ENCODE peak calls at places on chromosome 15, in six cellular contexts. L is NCI-H1092 treated with DMSO at 0.1 percent for 48 hours, X is coronary artery, N is fibroblast of pulmonary artery, O is neuronal stem cell, S is posterior vena cava. C is an unnamed sample.

GRCh38 chr15:27512281-27513001 is 541.5 kb downstream of the GABRG3 start:
- DNase-seq in O (no peak), N (no peak), X (no peak), L (no peak), S (no peak), C (no peak)

GRCh38 chr15:78830514-78831228 is 19.4 kb upstream of the ADAMTS7 start:
- DNase-seq in X (no peak), N (no peak), L (no peak), S (no peak), O (no peak), C (no peak)

GRCh38 chr15:36737430-36737891 is 158.0 kb downstream of the CDIN1 start:
- DNase-seq in N (peak), L (no peak), S (no peak), X (no peak), O (no peak), C (no peak)

GRCh38 chr15:61057376-61057775 is 171.7 kb downstream of the RORA start:
- DNase-seq in X (no peak), N (no peak), L (no peak), O (no peak), S (no peak), C (no peak)

GRCh38 chr15:36595625-36596024 is 16.2 kb downstream of the CDIN1 start:
- DNase-seq in N (no peak), S (no peak), X (no peak), L (no peak), O (no peak), C (no peak)

GRCh38 chr15:40928975-40929729 is at the start of gene DLL4:
- DNase-seq in S (peak), N (no peak), O (no peak), X (no peak), L (peak), C (peak)

GRCh38 chr15:31758126-31758525 is 272.2 kb upstream of the CHRNA7 start:
- DNase-seq in O (no peak), X (no peak), L (peak), S (no peak), N (peak), C (no peak)

GRCh38 chr15:95300958-95301357 is 1029.5 kb upstream of the NR2F2 start:
- DNase-seq in X (no peak), O (no peak), S (no peak), N (peak), L (no peak), C (peak)

GRCh38 chr15:98894312-98894711 is 113.3 kb downstream of the PGPEP1L start:
- DNase-seq in N (no peak), S (no peak), X (no peak), O (no peak), L (no peak), C (no peak)

GRCh38 chr15:58900628-58901027 is 32.9 kb downstream of the SLTM start:
- DNase-seq in N (no peak), L (no peak), S (no peak), O (no peak), X (no peak), C (no peak)

GRCh38 chr15:27783668-27784067 is 315.4 kb downstream of the OCA2 start:
- DNase-seq in N (no peak), S (no peak), X (no peak), O (no peak), L (no peak), C (no peak)

GRCh38 chr15:100334015-100334414 is 7.8 kb downstream of the ADAMTS17 start:
- DNase-seq in N (no peak), O (no peak), L (no peak), S (no peak), X (no peak), C (no peak)

GRCh38 chr15:29141206-29141907 is 128.3 kb downstream of the NSMCE3 start:
- DNase-seq in O (no peak), N (no peak), X (peak), S (peak), L (no peak), C (no peak)

GRCh38 chr15:52349062-52349700 is 53.6 kb upstream of the MYO5C start:
- DNase-seq in L (no peak), S (no peak), X (no peak), O (no peak), N (peak), C (no peak)

GRCh38 chr15:70111203-70112017 is 13.7 kb upstream of the TLE3 start:
- DNase-seq in X (no peak), L (peak), O (peak), S (peak), N (peak), C (peak)

GRCh38 chr15:65666257-65666656 is 44.5 kb downstream of the SLC24A1 start:
- DNase-seq in N (peak), X (no peak), S (no peak), O (no peak), L (no peak), C (no peak)

GRCh38 chr15:73265536-73266153 is 103.1 kb downstream of the HCN4 start:
- DNase-seq in S (no peak), O (peak), X (no peak), N (peak), L (no peak), C (peak)

GRCh38 chr15:88769161-88769971 is 33.9 kb upstream of the ACAN start:
- DNase-seq in S (peak), N (no peak), L (no peak), O (no peak), X (no peak), C (no peak)

GRCh38 chr15:53573091-53573490 is 186.4 kb downstream of the WDR72 start:
- DNase-seq in N (no peak), L (no peak), S (no peak), X (no peak), O (no peak), C (no peak)

GRCh38 chr15:48394172-48394571 is 62.9 kb downstream of the DUT start:
- DNase-seq in S (peak), N (no peak), L (no peak), X (no peak), O (no peak), C (no peak)

GRCh38 chr15:63939531-63940130 is 105.9 kb upstream of the HERC1 start:
- DNase-seq in L (no peak), S (peak), X (no peak), N (peak), O (no peak), C (peak)

GRCh38 chr15:83982748-83983147 is 252.8 kb upstream of the GOLGA6L4 start:
- DNase-seq in O (no peak), S (no peak), L (no peak), X (no peak), N (no peak), C (no peak)

GRCh38 chr15:89400997-89401590 is 66.5 kb upstream of the POLG start:
- DNase-seq in N (no peak), X (no peak), L (no peak), S (no peak), O (no peak), C (no peak)

GRCh38 chr15:78050441-78050809 is 27.1 kb downstream of the TBC1D2B start:
- DNase-seq in L (no peak), S (no peak), X (no peak), N (peak), O (no peak), C (peak)

GRCh38 chr15:56699743-56700142 is 33.6 kb downstream of the ZNF280D start:
- DNase-seq in N (no peak), O (no peak), L (no peak), X (no peak), S (no peak), C (no peak)

GRCh38 chr15:82850731-82851130 is 41.3 kb downstream of the WHAMM start:
- DNase-seq in X (no peak), S (no peak), L (no peak), N (no peak), O (no peak), C (no peak)

GRCh38 chr15:58873267-58873666 is 60.2 kb downstream of the SLTM start:
- DNase-seq in O (no peak), X (no peak), L (no peak), N (peak), S (no peak), C (peak)

GRCh38 chr15:83053151-83053550 is 13.9 kb downstream of the BTBD1 start:
- DNase-seq in X (no peak), S (no peak), N (peak), O (no peak), L (no peak), C (no peak)

GRCh38 chr15:64209680-64210334 is 47.0 kb upstream of the PPIB start:
- DNase-seq in N (peak), S (no peak), L (peak), X (no peak), O (no peak), C (peak)

GRCh38 chr15:80695911-80696651 is 971 bp downstream of the ABHD17C start:
- DNase-seq in N (no peak), X (no peak), O (no peak), S (no peak), L (no peak), C (peak)